ENCODE peak calls at places on chromosomes 11 and 22, in eight cellular contexts. L is body of pancreas, S is A673, T is breast epithelium, Y is GM23338, G is colonic mucosa, K is esophagus muscularis mucosa, Z is GM12878. A is an unnamed sample.
A peak's percentile ranks its signal among the peaks of the same experiment; 100 is the strongest.

GRCh38 chr11:45176996-45177395 is 30.6 kb downstream of the PRDM11 start:
- DNase-seq in S (peak; percentile 49), G (no peak), K (no peak), T (no peak), L (no peak), Z (no peak), Y (no peak), A (no peak)

GRCh38 chr22:38755911-38756532 is at the start of gene SUN2:
- DNase-seq in G (peak; percentile 96), K (peak; percentile 99), S (peak; percentile 91), L (peak; percentile 94), Y (peak; percentile 76), T (peak; percentile 93), Z (peak; percentile 53), A (peak; percentile 83)

GRCh38 chr11:119205080-119205479 is 1.1 kb upstream of the CBL start:
- DNase-seq in L (no peak), K (no peak), T (no peak), S (no peak), Y (peak; percentile 23), G (no peak), Z (no peak), A (no peak)

GRCh38 chr11:47185305-47186075 is 744 bp downstream of the PACSIN3 start:
- DNase-seq in Z (no peak), G (no peak), S (peak; percentile 59), L (peak; percentile 64), K (no peak), T (peak; percentile 62), Y (peak; percentile 97), A (no peak)

GRCh38 chr11:125112235-125112604 is 794 bp upstream of the TMEM218 start:
- DNase-seq in L (no peak), Z (no peak), S (no peak), K (no peak), T (no peak), G (no peak), Y (no peak), A (no peak)

GRCh38 chr11:11931461-11932055 is 76.9 kb downstream of the DKK3 start:
- DNase-seq in Z (no peak), L (no peak), K (no peak), G (no peak), Y (peak; percentile 75), T (no peak), S (peak; percentile 68), A (no peak)

GRCh38 chr11:56910785-56911184 is 77.9 kb upstream of the OR5AK2 start:
- DNase-seq in K (peak; percentile 12), T (no peak), Z (no peak), Y (no peak), S (no peak), L (no peak), G (no peak), A (no peak)

GRCh38 chr22:48299124-48299523 is 1528.5 kb downstream of the BRD1 start:
- DNase-seq in L (no peak), Z (no peak), K (no peak), G (peak; percentile 10), T (peak; percentile 5), S (no peak), Y (no peak), A (no peak)

GRCh38 chr22:50269573-50270301 is 443 bp downstream of the MAPK11 start:
- DNase-seq in S (peak; percentile 67), G (no peak), T (no peak), L (no peak), Z (no peak), K (no peak), Y (no peak), A (no peak)

GRCh38 chr11:118911880-118912741 is 13.6 kb downstream of the BCL9L start:
- DNase-seq in K (peak; percentile 97), G (peak; percentile 90), Z (no peak), L (peak; percentile 59), T (peak; percentile 87), Y (peak; percentile 99), S (peak; percentile 94), A (peak; percentile 80)

GRCh38 chr11:34300571-34301295 is 57.1 kb downstream of the ABTB2 start:
- DNase-seq in T (no peak), Z (no peak), G (no peak), Y (no peak), S (no peak), L (no peak), K (no peak), A (no peak)

GRCh38 chr22:37197451-37198289 is 9.6 kb upstream of the C1QTNF6 start:
- DNase-seq in G (peak; percentile 70), Y (no peak), L (peak; percentile 58), K (no peak), S (no peak), T (peak; percentile 77), Z (no peak), A (no peak)

GRCh38 chr11:118572075-118572913 is at the start of gene ARCN1:
- DNase-seq in Y (peak; percentile 94), Z (peak; percentile 24), S (peak; percentile 89), K (peak; percentile 97), T (peak; percentile 71), G (peak; percentile 83), L (peak; percentile 76), A (no peak)

GRCh38 chr11:115463606-115464005 is 40.6 kb downstream of the CADM1 start:
- DNase-seq in G (no peak), L (no peak), K (no peak), T (no peak), Y (no peak), S (no peak), Z (no peak), A (no peak)

GRCh38 chr22:46576556-46577351 is 39.3 kb upstream of the CELSR1 start:
- DNase-seq in Y (peak; percentile 75), G (no peak), K (no peak), Z (no peak), S (peak; percentile 72), L (peak; percentile 54), T (no peak), A (no peak)

GRCh38 chr22:46574438-46574992 is 37.1 kb upstream of the CELSR1 start:
- DNase-seq in Y (no peak), S (no peak), L (no peak), T (no peak), Z (no peak), K (no peak), G (no peak), A (no peak)

GRCh38 chr22:46575915-46576555 is 38.6 kb upstream of the CELSR1 start:
- DNase-seq in K (no peak), T (no peak), G (peak; percentile 80), Z (no peak), S (no peak), Y (peak; percentile 71), L (no peak), A (no peak)

GRCh38 chr22:46573781-46574437 is 36.5 kb upstream of the CELSR1 start:
- DNase-seq in L (no peak), G (no peak), Y (no peak), Z (no peak), S (no peak), K (no peak), T (no peak), A (no peak)

DNA sequence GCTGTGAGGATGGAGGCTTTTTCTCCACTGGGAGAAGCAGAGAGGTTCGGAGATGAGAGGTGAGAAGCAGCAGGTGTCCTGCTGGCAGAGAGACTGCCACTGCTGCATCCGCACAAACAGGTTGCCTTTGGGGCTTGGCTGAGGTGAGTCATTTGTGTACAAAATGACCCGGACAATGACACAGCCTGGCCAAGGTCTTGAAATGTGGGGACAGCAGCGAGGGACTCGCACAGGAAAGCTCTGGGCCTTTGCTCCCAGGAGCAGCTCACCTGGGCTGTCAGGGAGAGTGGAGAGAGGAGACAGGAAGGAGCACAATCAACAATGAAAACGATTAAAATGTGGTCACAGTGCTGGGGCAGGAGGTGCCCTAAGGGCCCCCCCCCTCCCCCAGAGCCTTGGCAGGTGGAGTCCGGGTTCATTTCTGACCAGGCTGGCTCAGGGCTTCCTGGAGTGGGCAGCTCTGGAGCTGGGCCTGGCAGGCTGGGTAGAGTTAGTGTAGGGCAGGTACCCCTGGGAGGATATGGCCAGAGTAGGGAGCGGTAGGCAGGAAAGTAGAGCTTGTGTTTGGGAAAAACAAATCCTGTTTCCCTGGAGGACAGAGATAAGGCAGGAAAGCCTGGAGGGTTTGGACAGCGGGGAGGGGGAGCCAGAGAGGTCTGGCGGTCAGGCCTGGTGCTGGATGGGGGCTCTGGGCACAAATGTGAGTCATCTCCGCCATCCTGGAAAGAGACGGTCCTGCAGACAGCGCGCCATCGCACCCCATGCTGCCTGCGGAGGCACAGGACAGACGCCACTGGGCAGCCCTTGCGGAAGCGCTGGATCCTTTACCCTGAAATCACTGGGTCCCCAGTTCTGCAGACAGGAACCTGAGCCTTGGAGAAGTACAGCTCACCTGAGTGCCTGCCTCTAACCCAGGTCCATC is 37.8 kb upstream of the CELSR1 start:
- DNase-seq in Y (peak; percentile 41), G (peak; percentile 74), Z (no peak), S (no peak), L (peak; percentile 64), K (no peak), T (peak; percentile 72), A (no peak)
- H3K4me3 ChIP-seq in Y (peak overlapping the region; percentile 66), G (no peak overlapping the region), Z (no peak overlapping the region), S (no peak overlapping the region), L (no peak overlapping the region), K (no peak overlapping the region), T (no peak overlapping the region), A (no peak overlapping the region)

GRCh38 chr11:13000721-13001120 is 8.4 kb upstream of the RASSF10 start:
- DNase-seq in G (no peak), Z (no peak), K (peak; percentile 34), Y (no peak), S (no peak), T (no peak), L (no peak), A (no peak)
- H3K27ac ChIP-seq in G (no peak overlapping the region), Z (no peak overlapping the region), K (no peak overlapping the region), Y (no peak overlapping the region), S (no peak overlapping the region), T (no peak overlapping the region), L (no peak overlapping the region), A (no peak overlapping the region)

DNA sequence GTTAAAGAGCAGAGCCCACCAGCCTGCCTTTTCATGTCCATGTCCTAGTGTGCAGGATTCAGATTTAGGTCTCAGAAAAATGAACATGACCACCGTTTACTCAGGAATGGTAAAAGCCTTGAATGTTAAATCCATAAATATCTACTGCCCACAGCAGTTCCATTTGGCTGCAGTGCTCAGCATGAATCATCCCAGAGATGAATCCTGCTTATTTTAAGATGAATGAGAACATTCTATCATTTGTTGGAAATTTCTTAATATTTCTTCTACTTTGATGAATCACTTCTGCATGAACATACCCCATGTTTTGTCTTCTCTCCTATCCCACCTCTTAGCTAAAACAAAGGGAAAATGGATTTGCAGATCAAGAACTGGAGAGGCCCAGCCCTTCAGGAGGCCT is 47.5 kb upstream of the AQP11 start:
- DNase-seq in T (no peak), K (no peak), Y (no peak), L (no peak), Z (no peak), G (no peak), S (no peak), A (no peak)
- H3K4me3 ChIP-seq in T (no peak overlapping the region), K (no peak overlapping the region), Y (no peak overlapping the region), L (no peak overlapping the region), Z (no peak overlapping the region), G (no peak overlapping the region), S (no peak overlapping the region), A (no peak overlapping the region)

DNA sequence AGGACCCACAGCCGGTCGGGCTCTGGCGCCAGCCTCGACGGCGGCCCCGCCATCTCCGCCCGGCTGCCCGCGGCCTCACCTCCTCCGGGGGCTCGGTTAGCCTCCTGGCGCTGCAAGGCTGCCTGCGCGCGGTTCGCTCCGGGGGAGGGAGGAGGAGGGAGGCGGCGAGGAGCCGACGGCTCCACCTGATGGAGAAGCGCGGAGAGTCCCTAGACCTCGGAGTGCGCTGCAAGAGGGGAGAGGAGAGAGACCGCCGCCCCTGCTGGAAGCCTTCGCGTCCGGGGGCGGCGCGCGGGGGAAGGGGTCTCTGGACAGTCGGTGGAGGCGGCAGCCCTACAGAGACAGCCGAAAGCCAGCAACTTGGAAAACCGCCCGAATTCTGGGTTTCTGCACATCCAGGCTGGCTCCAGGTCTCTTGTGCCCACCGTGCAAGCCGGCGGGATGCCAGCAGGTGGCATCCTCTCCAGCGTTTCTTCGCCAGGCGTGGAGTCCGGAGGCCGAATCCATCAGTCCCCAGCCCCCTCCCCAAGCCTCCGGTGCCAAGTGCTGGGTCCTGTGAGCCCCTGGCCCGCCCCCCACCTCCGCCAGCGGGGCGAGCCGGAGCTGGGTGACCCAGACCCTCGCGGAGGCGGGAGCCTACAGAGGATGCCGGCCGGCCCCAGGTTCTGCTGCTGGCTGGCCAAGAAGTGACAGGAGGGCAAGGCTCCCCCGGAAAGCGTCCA is 2.9 kb upstream of the KIRREL3 start:
- DNase-seq in L (no peak), Y (peak; percentile 91), T (no peak), Z (no peak), S (peak; percentile 56), G (peak; percentile 29), K (no peak), A (no peak)
- H3K27ac ChIP-seq in L (no peak overlapping the region), Y (no peak overlapping the region), T (no peak overlapping the region), Z (no peak overlapping the region), S (no peak overlapping the region), G (no peak overlapping the region), K (no peak overlapping the region), A (no peak overlapping the region)

A was measured in thoracic aorta.